ENCODE peak calls at places on chromosomes 7 and 10, in nine cellular contexts. Q is OCI-LY7; Z is left lung; I is PC-9; B is pancreas; G is mammary epithelial cell; V is transverse colon; E is CD8-positive, alpha-beta memory T cell; H is heart right ventricle. W is an unnamed sample. For H3K4me1, the result is how much of the 10 kb centered on the place peaks cover.

GRCh38 chr7:151806938-151807775 is 69.8 kb downstream of the PRKAG2 start:
- DNase-seq in Q (no peak), Z (peak), I (no peak), B (no peak), G (no peak), V (no peak), E (no peak), H (no peak), W (peak)

GRCh38 chr10:77919713-77920108 is 6.8 kb downstream of the DLG5 start:
- DNase-seq in Q (no peak), Z (no peak), I (peak), B (no peak), G (peak), V (no peak), E (no peak), H (no peak), W (no peak)

GRCh38 chr7:70698219-70698832 is 433.6 kb upstream of the GALNT17 start:
- DNase-seq in Q (peak), Z (no peak), I (no peak), B (no peak), G (peak), V (no peak), E (peak), H (no peak), W (no peak)

GRCh38 chr7:3092468-3092867 is 48.8 kb upstream of the CARD11 start:
- DNase-seq in Q (peak), Z (peak), I (no peak), B (no peak), G (no peak), V (peak), E (peak), H (peak), W (no peak)

GRCh38 chr10:74071151-74071550 is 73.2 kb downstream of the VCL start:
- DNase-seq in Q (no peak), Z (no peak), I (no peak), B (no peak), G (no peak), V (no peak), E (no peak), H (no peak), W (no peak)

GRCh38 chr10:7428673-7429350 is 18.0 kb upstream of the SFMBT2 start:
- DNase-seq in Q (no peak), Z (no peak), I (no peak), B (no peak), G (no peak), V (no peak), E (no peak), H (no peak), W (no peak)

GRCh38 chr7:100091411-100092181 is 2.8 kb downstream of the COPS6 start:
- DNase-seq in Q (peak), Z (no peak), I (peak), B (no peak), G (peak), V (no peak), E (no peak), H (no peak), W (no peak)

GRCh38 chr10:70267161-70267933 is 16.5 kb downstream of the NPFFR1 start:
- DNase-seq in Q (peak), Z (no peak), I (peak), B (no peak), G (peak), V (peak), E (no peak), H (no peak), W (no peak)

GRCh38 chr7:36784991-36785940 is 61.0 kb upstream of the AOAH start:
- DNase-seq in Q (no peak), Z (peak), I (no peak), B (no peak), G (peak), V (peak), E (peak), H (peak), W (no peak)

GRCh38 chr7:147472556-147472955 is 1118.0 kb upstream of the C7orf33 start:
- DNase-seq in Q (no peak), Z (no peak), I (no peak), B (no peak), G (no peak), V (no peak), E (no peak), H (no peak), W (no peak)

GRCh38 chr10:93166116-93166515 is 92.4 kb downstream of the CYP26A1 start:
- DNase-seq in Q (no peak), Z (no peak), I (no peak), B (no peak), G (no peak), V (no peak), E (no peak), H (no peak), W (no peak)

GRCh38 chr10:58824396-58824795 is 311.7 kb downstream of the BICC1 start:
- DNase-seq in Q (no peak), Z (no peak), I (no peak), B (no peak), G (no peak), V (no peak), E (no peak), H (no peak), W (no peak)

GRCh38 chr7:36639826-36640225 is 84.5 kb downstream of the AOAH start:
- DNase-seq in Q (no peak), Z (no peak), I (no peak), B (no peak), G (no peak), V (peak), E (peak), H (no peak), W (no peak)

GRCh38 chr7:158803226-158803944 is 25.9 kb downstream of the ESYT2 start:
- DNase-seq in Q (no peak), Z (no peak), I (peak), B (no peak), G (no peak), V (no peak), E (no peak), H (no peak), W (no peak)

GRCh38 chr10:45444976-45445898 is 71.2 kb downstream of the ALOX5 start:
- DNase-seq in Q (no peak), Z (no peak), I (no peak), B (peak), G (no peak), V (no peak), E (no peak), H (no peak), W (no peak)

GRCh38 chr7:134031835-134032617 is 95.1 kb upstream of the LRGUK start:
- DNase-seq in Q (no peak), Z (no peak), I (no peak), B (no peak), G (no peak), V (no peak), E (no peak), H (no peak), W (no peak)

GRCh38 chr10:133042816-133043215 is 44.9 kb upstream of the ADGRA1 start:
- DNase-seq in Q (no peak), Z (no peak), I (no peak), B (no peak), G (no peak), V (no peak), E (no peak), H (no peak), W (no peak)

GRCh38 chr10:93363891-93364648 is 118.1 kb downstream of the MYOF start:
- DNase-seq in Q (no peak), Z (peak), I (peak), B (no peak), G (peak), V (no peak), E (no peak), H (peak), W (peak)

GRCh38 chr10:24716295-24716694 is 7.4 kb downstream of the ARHGAP21 start:
- DNase-seq in Q (no peak), Z (no peak), I (no peak), B (no peak), G (no peak), V (peak), E (no peak), H (no peak), W (no peak)

GRCh38 chr7:95404316-95404715 is 8.1 kb upstream of the PON3 start:
- DNase-seq in Q (no peak), Z (peak), I (no peak), B (no peak), G (no peak), V (no peak), E (no peak), H (peak), W (no peak)

GRCh38 chr7:33982425-33982786 is 77.1 kb downstream of the BMPER start:
- DNase-seq in Q (no peak), Z (no peak), I (no peak), B (no peak), G (peak), V (no peak), E (no peak), H (no peak), W (no peak)

GRCh38 chr7:55063633-55064032 is 44.8 kb downstream of the EGFR start:
- DNase-seq in Q (no peak), Z (no peak), I (peak), B (no peak), G (peak), V (no peak), E (no peak), H (no peak), W (no peak)

GRCh38 chr7:48085942-48086341 is 3.1 kb upstream of the UPP1 start:
- DNase-seq in Q (no peak), Z (no peak), I (peak), B (no peak), G (no peak), V (no peak), E (no peak), H (no peak), W (no peak)

GRCh38 chr10:37476285-37476684 is 350.9 kb downstream of the ANKRD30A start:
- DNase-seq in Q (no peak), Z (no peak), I (no peak), B (no peak), G (peak), V (no peak), E (no peak), H (no peak), W (no peak)

GRCh38 chr10:124724279-124725027 is 19.7 kb downstream of the FAM53B start:
- DNase-seq in Q (no peak), Z (peak), I (no peak), B (no peak), G (peak), V (peak), E (no peak), H (no peak), W (peak)

GRCh38 chr7:31883761-31884164 is 186.4 kb downstream of the PDE1C start:
- DNase-seq in Q (no peak), Z (no peak), I (no peak), B (no peak), G (peak), V (no peak), E (no peak), H (no peak), W (no peak)

GRCh38 chr7:157404002-157404401 is 67.2 kb downstream of the DNAJB6 start:
- DNase-seq in Q (no peak), Z (no peak), I (no peak), B (no peak), G (no peak), V (no peak), E (no peak), H (no peak), W (no peak)

GRCh38 chr10:70539471-70539870 is 60.9 kb downstream of the PALD1 start:
- DNase-seq in Q (no peak), Z (no peak), I (no peak), B (no peak), G (no peak), V (no peak), E (no peak), H (no peak), W (no peak)

GRCh38 chr10:114925675-114926204 is 12.3 kb upstream of the TRUB1 start:
- DNase-seq in Q (no peak), Z (no peak), I (peak), B (peak), G (peak), V (no peak), E (no peak), H (no peak), W (no peak)

GRCh38 chr10:123929791-123930190 is 38.2 kb upstream of the CPXM2 start:
- DNase-seq in Q (no peak), Z (no peak), I (no peak), B (no peak), G (no peak), V (no peak), E (no peak), H (no peak), W (no peak)

GRCh38 chr7:6655636-6656385 is 18.7 kb downstream of the ZNF316 start:
- DNase-seq in Q (no peak), Z (no peak), I (no peak), B (no peak), G (no peak), V (no peak), E (no peak), H (no peak), W (no peak)

GRCh38 chr10:26441491-26442214 is 3.5 kb downstream of the APBB1IP start:
- DNase-seq in Q (peak), Z (no peak), I (no peak), B (no peak), G (no peak), V (no peak), E (no peak), H (no peak), W (no peak)

GRCh38 chr10:51097546-51097945 is 23.3 kb downstream of the PRKG1 start:
- DNase-seq in Q (no peak), Z (no peak), I (no peak), B (no peak), G (no peak), V (no peak), E (no peak), H (no peak), W (no peak)

GRCh38 chr10:15462253-15462885 is 91.3 kb upstream of the FAM171A1 start:
- DNase-seq in Q (no peak), Z (no peak), I (no peak), B (no peak), G (no peak), V (no peak), E (no peak), H (no peak), W (no peak)

GRCh38 chr7:157016352-157017041 is 6.0 kb upstream of the MNX1 start:
- DNase-seq in Q (peak), Z (no peak), I (no peak), B (no peak), G (no peak), V (no peak), E (no peak), H (no peak), W (no peak)

GRCh38 chr10:33536508-33536907 is 202.0 kb upstream of the NRP1 start:
- DNase-seq in Q (no peak), Z (no peak), I (no peak), B (no peak), G (no peak), V (no peak), E (no peak), H (no peak), W (no peak)

DNA sequence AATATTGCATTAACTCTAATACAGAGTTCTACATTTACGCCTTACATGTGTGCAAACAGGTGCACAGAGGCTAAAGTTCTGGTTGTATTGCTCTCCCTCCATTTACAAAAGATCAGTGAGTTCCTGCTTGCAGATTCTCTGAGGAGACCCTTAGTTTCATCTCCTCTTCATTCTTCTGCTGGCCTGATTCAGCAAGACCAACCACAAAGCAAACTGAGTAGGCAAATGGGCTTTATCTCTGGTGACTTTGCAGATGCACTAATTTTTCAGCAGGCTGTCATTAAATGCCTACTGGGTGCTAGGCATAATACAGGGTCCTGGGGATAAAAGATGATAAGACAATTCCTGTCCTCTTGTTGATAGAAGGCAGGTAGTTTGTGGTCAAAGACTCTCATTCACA is 56.4 kb downstream of the MET start:
- DNase-seq in Q (no peak), Z (no peak), I (no peak), B (no peak), G (no peak), V (no peak), E (no peak), H (no peak), W (no peak)
- H3K27ac ChIP-seq in Q (no peak), Z (no peak), I (no peak), B (no peak), G (no peak), V (no peak), E (no peak), H (no peak), W (no peak)

DNA sequence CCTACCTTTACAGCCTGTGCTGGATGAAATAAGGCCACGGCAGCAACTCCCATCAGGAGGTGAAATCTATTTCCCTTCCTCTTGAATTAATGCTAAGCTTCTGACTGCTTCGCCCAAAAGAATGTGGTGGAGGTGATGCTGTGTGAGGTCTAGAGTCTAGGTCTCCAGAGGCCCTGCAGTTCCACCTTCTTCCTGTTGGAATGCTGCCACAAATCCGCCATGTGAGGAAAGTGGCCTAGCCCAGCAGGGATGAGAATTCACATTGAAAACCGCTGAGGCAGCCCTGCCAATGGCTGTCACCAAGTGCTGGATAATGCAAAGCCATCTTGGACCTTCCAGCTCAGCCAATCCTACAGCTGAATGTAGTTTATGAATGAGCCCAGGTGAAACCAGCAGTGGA is 28.0 kb downstream of the RHOBTB1 start:
- DNase-seq in Q (no peak), Z (no peak), I (no peak), B (no peak), G (no peak), V (no peak), E (no peak), H (no peak), W (no peak)
- H3K4me1 ChIP-seq in Q (under half), Z (under half), I (under half), B (under half), G (under half), V (under half), E (under half), H (under half), W (under half)

GRCh38 chr10:27527597-27528295 is 23.6 kb downstream of the RAB18 start:
- DNase-seq in Q (no peak), Z (no peak), I (no peak), B (no peak), G (no peak), V (no peak), E (no peak), H (no peak), W (no peak)

GRCh38 chr10:27530477-27530876 is 26.4 kb downstream of the RAB18 start:
- DNase-seq in Q (no peak), Z (no peak), I (no peak), B (no peak), G (no peak), V (no peak), E (no peak), H (no peak), W (no peak)

GRCh38 chr10:27534341-27534740 is 30.2 kb downstream of the RAB18 start:
- DNase-seq in Q (no peak), Z (no peak), I (no peak), B (no peak), G (no peak), V (no peak), E (no peak), H (no peak), W (no peak)

GRCh38 chr10:27529010-27529783 is 25.1 kb downstream of the RAB18 start:
- DNase-seq in Q (no peak), Z (no peak), I (no peak), B (no peak), G (no peak), V (no peak), E (no peak), H (no peak), W (no peak)

GRCh38 chr10:27531336-27531847 is 27.3 kb downstream of the RAB18 start:
- DNase-seq in Q (no peak), Z (no peak), I (no peak), B (no peak), G (no peak), V (no peak), E (no peak), H (no peak), W (no peak)
- H3K27ac ChIP-seq in Q (no peak), Z (no peak), I (no peak), B (no peak), G (no peak), V (no peak), E (no peak), H (no peak), W (no peak)

GRCh38 chr10:95499482-95499989 is 61.6 kb downstream of the SORBS1 start:
- DNase-seq in Q (no peak), Z (no peak), I (no peak), B (no peak), G (no peak), V (no peak), E (no peak), H (no peak), W (no peak)

GRCh38 chr10:95487994-95488393 is 73.2 kb downstream of the SORBS1 start:
- DNase-seq in Q (no peak), Z (no peak), I (no peak), B (no peak), G (no peak), V (no peak), E (no peak), H (no peak), W (no peak)

GRCh38 chr10:95496951-95497350 is 64.2 kb downstream of the SORBS1 start:
- DNase-seq in Q (no peak), Z (no peak), I (no peak), B (no peak), G (no peak), V (no peak), E (no peak), H (no peak), W (no peak)

GRCh38 chr10:95496246-95496911 is 64.8 kb downstream of the SORBS1 start:
- DNase-seq in Q (no peak), Z (no peak), I (no peak), B (no peak), G (no peak), V (no peak), E (no peak), H (no peak), W (no peak)

GRCh38 chr10:95493862-95494261 is 67.3 kb downstream of the SORBS1 start:
- DNase-seq in Q (no peak), Z (no peak), I (no peak), B (no peak), G (no peak), V (no peak), E (no peak), H (no peak), W (no peak)
- H3K4me1 ChIP-seq in Q (under half), Z (under half), I (under half), B (under half), G (under half), V (under half), E (under half), H (half or more), W (under half)

W was measured in aorta.